ENCODE peak calls at places on chromosomes 16 and 17, in five cellular contexts. Z is ACHN, T is prostate gland, G is activated T-cell treated with anti-CD3 and anti-CD28 coated beads for 4 hours, M is RWPE1. K is an unnamed sample.

GRCh38 chr16:31569360-31569717 is 41.6 kb downstream of the AHSP start:
- DNase-seq in Z (no peak), T (no peak), G (no peak), M (no peak), K (no peak)

GRCh38 chr17:73232587-73233373 is 28.9 kb downstream of the CPSF4L start:
- DNase-seq in Z (peak), T (peak), G (peak), M (peak), K (peak)

GRCh38 chr16:3057181-3058166 is 8.0 kb upstream of the IL32 start:
- DNase-seq in Z (no peak), T (no peak), G (no peak), M (no peak), K (no peak)

GRCh38 chr17:4161179-4161559 is 18.2 kb downstream of the CYB5D2 start:
- DNase-seq in Z (peak), T (peak), G (no peak), M (peak), K (no peak)

GRCh38 chr16:90044111-90044551 is 24.9 kb upstream of the DBNDD1 start:
- DNase-seq in Z (no peak), T (peak), G (no peak), M (peak), K (no peak)

GRCh38 chr17:83073389-83074063 is 5.9 kb upstream of the METRNL start:
- DNase-seq in Z (no peak), T (no peak), G (no peak), M (peak), K (no peak)

GRCh38 chr16:12063004-12063395 is 86.5 kb downstream of the SNX29 start:
- DNase-seq in Z (no peak), T (no peak), G (no peak), M (no peak), K (no peak)

GRCh38 chr16:50247906-50248608 is 18.3 kb upstream of the ADCY7 start:
- DNase-seq in Z (no peak), T (no peak), G (no peak), M (no peak), K (no peak)

GRCh38 chr17:8062807-8063483 is 24.1 kb downstream of the ALOX15B start:
- DNase-seq in Z (no peak), T (no peak), G (no peak), M (no peak), K (no peak)

GRCh38 chr17:79221597-79221996 is 147.0 kb downstream of the ENGASE start:
- DNase-seq in Z (no peak), T (no peak), G (no peak), M (no peak), K (no peak)

GRCh38 chr16:68396481-68396880 is 51.8 kb downstream of the SMPD3 start:
- DNase-seq in Z (peak), T (peak), G (peak), M (peak), K (peak)

GRCh38 chr16:79269211-79269863 is 331.2 kb downstream of the MAF start:
- DNase-seq in Z (no peak), T (no peak), G (no peak), M (no peak), K (no peak)

GRCh38 chr17:82848022-82848592 is 8.3 kb upstream of the ZNF750 start:
- DNase-seq in Z (no peak), T (peak), G (no peak), M (peak), K (no peak)

GRCh38 chr17:44464037-44464436 is 39.2 kb downstream of the GPATCH8 start:
- DNase-seq in Z (no peak), T (no peak), G (no peak), M (no peak), K (no peak)

GRCh38 chr16:85048921-85049562 is 21.4 kb downstream of the KIAA0513 start:
- DNase-seq in Z (no peak), T (no peak), G (no peak), M (no peak), K (no peak)

GRCh38 chr16:29875206-29875605 is 12.2 kb upstream of the CDIPT start:
- DNase-seq in Z (no peak), T (no peak), G (no peak), M (no peak), K (no peak)

GRCh38 chr16:57797526-57798266 is 4.6 kb downstream of the KIFC3 start:
- DNase-seq in Z (peak), T (peak), G (no peak), M (peak), K (peak)

GRCh38 chr17:38705803-38706624 is 941 bp downstream of the MLLT6 start:
- DNase-seq in Z (peak), T (peak), G (no peak), M (peak), K (peak)

GRCh38 chr16:23668225-23668624 is 10.5 kb upstream of the PLK1 start:
- DNase-seq in Z (no peak), T (no peak), G (no peak), M (no peak), K (no peak)

GRCh38 chr17:11558681-11559234 is 39.5 kb upstream of the DNAH9 start:
- DNase-seq in Z (no peak), T (no peak), G (no peak), M (no peak), K (no peak)

GRCh38 chr16:391885-392335 is 5.1 kb upstream of the NME4 start:
- DNase-seq in Z (peak), T (no peak), G (peak), M (no peak), K (peak)